ENCODE peak calls at places on chromosome 20, in nine cellular contexts. One of them, this sample, is unnamed.
A peak's percentile ranks its signal among the peaks of the same experiment; 100 is the strongest.

GRCh38 chr20:57179265-57179664 is 87.2 kb downstream of the BMP7 start:
- DNase-seq in PC-3: no peak
- DNase-seq in uterus: no peak
- DNase-seq in esophagus squamous epithelium: no peak
- DNase-seq in psoas muscle: no peak
- DNase-seq in left lung: no peak
- DNase-seq in cardiac muscle cell: no peak
- DNase-seq in kidney: no peak
- DNase-seq in tibial nerve: peak; percentile 15
- DNase-seq in this sample: no peak

GRCh38 chr20:3222635-3223600 is 13.6 kb downstream of the ITPA start:
- DNase-seq in PC-3: peak; percentile 97
- DNase-seq in uterus: no peak
- DNase-seq in esophagus squamous epithelium: no peak
- DNase-seq in psoas muscle: no peak
- DNase-seq in left lung: no peak
- DNase-seq in cardiac muscle cell: no peak
- DNase-seq in kidney: peak; percentile 74
- DNase-seq in tibial nerve: no peak
- DNase-seq in this sample: no peak

GRCh38 chr20:17568045-17568788 is 1.7 kb upstream of the DSTN start:
- DNase-seq in PC-3: peak; percentile 47
- DNase-seq in uterus: no peak
- DNase-seq in esophagus squamous epithelium: no peak
- DNase-seq in psoas muscle: no peak
- DNase-seq in left lung: no peak
- DNase-seq in cardiac muscle cell: no peak
- DNase-seq in kidney: no peak
- DNase-seq in tibial nerve: no peak
- DNase-seq in this sample: no peak

GRCh38 chr20:9186396-9186795 is 117.5 kb downstream of the PLCB4 start:
- DNase-seq in PC-3: no peak
- DNase-seq in uterus: no peak
- DNase-seq in esophagus squamous epithelium: no peak
- DNase-seq in psoas muscle: no peak
- DNase-seq in left lung: no peak
- DNase-seq in cardiac muscle cell: no peak
- DNase-seq in kidney: no peak
- DNase-seq in tibial nerve: no peak
- DNase-seq in this sample: no peak

GRCh38 chr20:44334306-44334705 is 2.5 kb upstream of the R3HDML start:
- DNase-seq in PC-3: no peak
- DNase-seq in uterus: no peak
- DNase-seq in esophagus squamous epithelium: no peak
- DNase-seq in psoas muscle: no peak
- DNase-seq in left lung: no peak
- DNase-seq in cardiac muscle cell: no peak
- DNase-seq in kidney: no peak
- DNase-seq in tibial nerve: no peak
- DNase-seq in this sample: no peak

GRCh38 chr20:56995635-56996075 is 270.8 kb downstream of the BMP7 start:
- DNase-seq in PC-3: peak; percentile 72
- DNase-seq in uterus: no peak
- DNase-seq in esophagus squamous epithelium: no peak
- DNase-seq in psoas muscle: no peak
- DNase-seq in left lung: peak; percentile 67
- DNase-seq in cardiac muscle cell: peak; percentile 50
- DNase-seq in kidney: no peak
- DNase-seq in tibial nerve: no peak
- DNase-seq in this sample: no peak

GRCh38 chr20:48695738-48696137 is 132.1 kb downstream of the PREX1 start:
- DNase-seq in PC-3: no peak
- DNase-seq in uterus: no peak
- DNase-seq in esophagus squamous epithelium: no peak
- DNase-seq in psoas muscle: no peak
- DNase-seq in left lung: no peak
- DNase-seq in cardiac muscle cell: no peak
- DNase-seq in kidney: no peak
- DNase-seq in tibial nerve: no peak
- DNase-seq in this sample: no peak

GRCh38 chr20:17611290-17611539 is 41.3 kb downstream of the DSTN start:
- DNase-seq in PC-3: no peak
- DNase-seq in uterus: no peak
- DNase-seq in esophagus squamous epithelium: no peak
- DNase-seq in psoas muscle: no peak
- DNase-seq in left lung: no peak
- DNase-seq in cardiac muscle cell: no peak
- DNase-seq in kidney: no peak
- DNase-seq in tibial nerve: no peak
- DNase-seq in this sample: no peak

GRCh38 chr20:17795003-17795402 is 95.2 kb downstream of the BANF2 start:
- DNase-seq in PC-3: no peak
- DNase-seq in uterus: no peak
- DNase-seq in esophagus squamous epithelium: no peak
- DNase-seq in psoas muscle: no peak
- DNase-seq in left lung: no peak
- DNase-seq in cardiac muscle cell: no peak
- DNase-seq in kidney: no peak
- DNase-seq in tibial nerve: no peak
- DNase-seq in this sample: no peak

GRCh38 chr20:31606928-31607639 is 2.0 kb downstream of the ID1 start:
- DNase-seq in PC-3: peak; percentile 59
- DNase-seq in uterus: no peak
- DNase-seq in esophagus squamous epithelium: no peak
- DNase-seq in psoas muscle: peak; percentile 69
- DNase-seq in left lung: peak; percentile 79
- DNase-seq in cardiac muscle cell: peak; percentile 68
- DNase-seq in kidney: peak; percentile 83
- DNase-seq in tibial nerve: no peak
- DNase-seq in this sample: no peak

GRCh38 chr20:7879883-7880282 is 60.4 kb downstream of the HAO1 start:
- DNase-seq in PC-3: peak; percentile 90
- DNase-seq in uterus: no peak
- DNase-seq in esophagus squamous epithelium: no peak
- DNase-seq in psoas muscle: no peak
- DNase-seq in left lung: no peak
- DNase-seq in cardiac muscle cell: no peak
- DNase-seq in kidney: no peak
- DNase-seq in tibial nerve: no peak
- DNase-seq in this sample: no peak

GRCh38 chr20:62578294-62578897 is 63.9 kb upstream of the SLCO4A1 start:
- DNase-seq in PC-3: peak; percentile 11
- DNase-seq in uterus: no peak
- DNase-seq in esophagus squamous epithelium: no peak
- DNase-seq in psoas muscle: no peak
- DNase-seq in left lung: no peak
- DNase-seq in cardiac muscle cell: no peak
- DNase-seq in kidney: no peak
- DNase-seq in tibial nerve: no peak
- DNase-seq in this sample: no peak

GRCh38 chr20:42483694-42484303 is 705.9 kb downstream of the PTPRT start:
- DNase-seq in PC-3: no peak
- DNase-seq in uterus: no peak
- DNase-seq in esophagus squamous epithelium: no peak
- DNase-seq in psoas muscle: no peak
- DNase-seq in left lung: no peak
- DNase-seq in cardiac muscle cell: peak; percentile 53
- DNase-seq in kidney: no peak
- DNase-seq in tibial nerve: no peak
- DNase-seq in this sample: no peak

GRCh38 chr20:50605136-50605535 is 86.2 kb downstream of the RIPOR3 start:
- DNase-seq in PC-3: no peak
- DNase-seq in uterus: no peak
- DNase-seq in esophagus squamous epithelium: no peak
- DNase-seq in psoas muscle: no peak
- DNase-seq in left lung: no peak
- DNase-seq in cardiac muscle cell: no peak
- DNase-seq in kidney: no peak
- DNase-seq in tibial nerve: no peak
- DNase-seq in this sample: no peak

GRCh38 chr20:46230811-46231282 is 77.5 kb downstream of the CDH22 start:
- DNase-seq in PC-3: peak; percentile 52
- DNase-seq in uterus: no peak
- DNase-seq in esophagus squamous epithelium: no peak
- DNase-seq in psoas muscle: no peak
- DNase-seq in left lung: no peak
- DNase-seq in cardiac muscle cell: peak; percentile 83
- DNase-seq in kidney: no peak
- DNase-seq in tibial nerve: no peak
- DNase-seq in this sample: no peak

DNA sequence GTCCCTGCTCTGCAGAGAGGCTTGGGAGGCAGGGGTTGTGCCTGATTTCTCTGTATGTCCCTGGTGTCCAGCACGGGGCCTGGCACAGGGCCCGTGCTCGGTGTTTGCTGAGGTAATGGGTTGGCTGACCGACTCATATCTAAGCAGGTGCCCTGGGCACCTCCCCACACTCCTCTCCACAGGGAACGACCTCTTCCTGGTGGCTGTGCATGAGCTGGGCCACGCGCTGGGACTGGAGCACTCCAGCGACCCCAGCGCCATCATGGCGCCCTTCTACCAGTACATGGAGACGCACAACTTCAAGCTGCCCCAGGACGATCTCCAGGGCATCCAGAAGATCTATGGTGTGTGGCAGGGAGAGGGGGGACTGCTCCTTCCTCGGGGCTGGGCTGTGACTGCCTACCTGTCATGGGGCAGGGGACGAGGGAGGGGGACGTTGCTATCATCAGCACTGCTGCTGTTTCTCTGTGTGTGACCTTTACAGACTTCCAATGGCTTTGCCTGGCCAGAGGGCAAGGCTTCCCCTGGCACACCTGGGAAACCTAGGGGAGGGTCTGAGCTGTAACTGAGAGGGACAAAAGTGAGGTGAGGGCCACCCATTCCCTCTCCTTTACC is 14.2 kb downstream of the MMP24OS start:
- DNase-seq in PC-3: peak; percentile 49
- DNase-seq in uterus: no peak
- DNase-seq in esophagus squamous epithelium: no peak
- DNase-seq in psoas muscle: no peak
- DNase-seq in left lung: peak; percentile 84
- DNase-seq in cardiac muscle cell: no peak
- DNase-seq in kidney: peak; percentile 88
- DNase-seq in tibial nerve: no peak
- DNase-seq in this sample: no peak
- H3K4me3 ChIP-seq in PC-3: peak overlapping the region; percentile 26
- H3K4me3 ChIP-seq in uterus: no peak overlapping the region
- H3K4me3 ChIP-seq in esophagus squamous epithelium: no peak overlapping the region
- H3K4me3 ChIP-seq in psoas muscle: no peak overlapping the region
- H3K4me3 ChIP-seq in left lung: peak overlapping the region; percentile 22
- H3K4me3 ChIP-seq in cardiac muscle cell: no peak overlapping the region
- H3K4me3 ChIP-seq in kidney: peak overlapping the region; percentile 62
- H3K4me3 ChIP-seq in tibial nerve: no peak overlapping the region
- H3K4me3 ChIP-seq in this sample: no peak overlapping the region

GRCh38 chr20:23166563-23166962 is 80.4 kb upstream of the CD93 start:
- DNase-seq in PC-3: no peak
- DNase-seq in uterus: no peak
- DNase-seq in esophagus squamous epithelium: no peak
- DNase-seq in psoas muscle: no peak
- DNase-seq in left lung: no peak
- DNase-seq in cardiac muscle cell: no peak
- DNase-seq in kidney: no peak
- DNase-seq in tibial nerve: no peak
- DNase-seq in this sample: no peak

GRCh38 chr20:23165964-23166363 is 79.8 kb upstream of the CD93 start:
- DNase-seq in PC-3: no peak
- DNase-seq in uterus: no peak
- DNase-seq in esophagus squamous epithelium: no peak
- DNase-seq in psoas muscle: no peak
- DNase-seq in left lung: no peak
- DNase-seq in cardiac muscle cell: no peak
- DNase-seq in kidney: no peak
- DNase-seq in tibial nerve: no peak
- DNase-seq in this sample: no peak

GRCh38 chr20:23164176-23164601 is 78.1 kb upstream of the CD93 start:
- DNase-seq in PC-3: no peak
- DNase-seq in uterus: peak; percentile 22
- DNase-seq in esophagus squamous epithelium: no peak
- DNase-seq in psoas muscle: no peak
- DNase-seq in left lung: no peak
- DNase-seq in cardiac muscle cell: no peak
- DNase-seq in kidney: no peak
- DNase-seq in tibial nerve: no peak
- DNase-seq in this sample: no peak

GRCh38 chr20:23163562-23163961 is 77.4 kb upstream of the CD93 start:
- DNase-seq in PC-3: no peak
- DNase-seq in uterus: no peak
- DNase-seq in esophagus squamous epithelium: no peak
- DNase-seq in psoas muscle: no peak
- DNase-seq in left lung: no peak
- DNase-seq in cardiac muscle cell: no peak
- DNase-seq in kidney: no peak
- DNase-seq in tibial nerve: no peak
- DNase-seq in this sample: no peak

DNA sequence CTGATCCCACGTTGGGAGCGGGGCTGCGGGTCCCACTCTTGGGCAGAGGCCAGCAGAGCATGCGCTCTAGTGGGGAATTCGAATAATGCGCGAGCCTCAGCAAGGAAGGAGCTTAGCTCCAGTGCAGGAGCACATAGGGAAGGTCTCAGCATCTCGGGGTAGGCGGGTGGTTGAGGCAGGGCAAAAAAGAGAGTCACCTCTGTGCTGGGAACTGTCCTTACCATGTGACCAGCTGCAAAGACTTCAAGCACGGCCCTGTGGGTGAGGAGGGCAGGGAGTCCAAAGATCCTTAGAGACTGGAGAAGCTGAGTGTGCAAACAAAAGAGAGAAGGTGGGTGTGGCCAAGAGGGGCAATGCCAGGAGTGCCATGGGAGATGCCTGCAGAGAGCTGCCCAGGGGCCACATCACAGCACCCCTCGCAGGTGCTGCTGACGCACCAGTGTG is 79.2 kb upstream of the CD93 start:
- DNase-seq in PC-3: no peak
- DNase-seq in uterus: no peak
- DNase-seq in esophagus squamous epithelium: no peak
- DNase-seq in psoas muscle: no peak
- DNase-seq in left lung: no peak
- DNase-seq in cardiac muscle cell: peak; percentile 38
- DNase-seq in kidney: no peak
- DNase-seq in tibial nerve: no peak
- DNase-seq in this sample: no peak
- TF ChIP-seq CTCF in PC-3: no peak
- TF ChIP-seq CTCF in uterus: no peak
- TF ChIP-seq CTCF in esophagus squamous epithelium: no peak
- TF ChIP-seq CTCF in psoas muscle: no peak
- TF ChIP-seq CTCF in left lung: no peak
- TF ChIP-seq CTCF in cardiac muscle cell: peak; percentile 10
- TF ChIP-seq CTCF in kidney: no peak
- TF ChIP-seq CTCF in tibial nerve: no peak
- TF ChIP-seq CTCF in this sample: no peak

GRCh38 chr20:38875170-38875993 is 50.8 kb upstream of the FAM83D start:
- DNase-seq in PC-3: no peak
- DNase-seq in uterus: no peak
- DNase-seq in esophagus squamous epithelium: no peak
- DNase-seq in psoas muscle: no peak
- DNase-seq in left lung: no peak
- DNase-seq in cardiac muscle cell: no peak
- DNase-seq in kidney: no peak
- DNase-seq in tibial nerve: no peak
- DNase-seq in this sample: no peak
- H3K4me1 ChIP-seq in PC-3: peaks cover 19% of the 10 kb centered on the region
- H3K4me1 ChIP-seq in uterus: no peaks in the 10 kb centered on the region
- H3K4me1 ChIP-seq in esophagus squamous epithelium: peaks cover 17% of the 10 kb centered on the region
- H3K4me1 ChIP-seq in psoas muscle: no peaks in the 10 kb centered on the region
- H3K4me1 ChIP-seq in left lung: peaks cover 49% of the 10 kb centered on the region
- H3K4me1 ChIP-seq in cardiac muscle cell: no peaks in the 10 kb centered on the region
- H3K4me1 ChIP-seq in kidney: peaks cover 28% of the 10 kb centered on the region
- H3K4me1 ChIP-seq in tibial nerve: no peaks in the 10 kb centered on the region
- H3K4me1 ChIP-seq in this sample: no peaks in the 10 kb centered on the region

GRCh38 chr20:37347891-37348642 is 2.1 kb downstream of the SRC start:
- DNase-seq in PC-3: peak; percentile 23
- DNase-seq in uterus: no peak
- DNase-seq in esophagus squamous epithelium: no peak
- DNase-seq in psoas muscle: no peak
- DNase-seq in left lung: peak; percentile 41
- DNase-seq in cardiac muscle cell: no peak
- DNase-seq in kidney: no peak
- DNase-seq in tibial nerve: no peak
- DNase-seq in this sample: no peak
- H3K4me3 ChIP-seq in PC-3: peak overlapping the region; percentile 70
- H3K4me3 ChIP-seq in uterus: no peak overlapping the region
- H3K4me3 ChIP-seq in esophagus squamous epithelium: no peak overlapping the region
- H3K4me3 ChIP-seq in psoas muscle: no peak overlapping the region
- H3K4me3 ChIP-seq in left lung: peak overlapping the region; percentile 1
- H3K4me3 ChIP-seq in cardiac muscle cell: no peak overlapping the region
- H3K4me3 ChIP-seq in kidney: no peak overlapping the region
- H3K4me3 ChIP-seq in tibial nerve: no peak overlapping the region
- H3K4me3 ChIP-seq in this sample: peak overlapping the region; percentile 81